ENCODE peak calls at places on chromosomes 3 and 15, in ten cellular contexts. W, E, Q, H, V, L, I, B, S and D are unnamed samples.

GRCh38 chr3:132645058-132645457 is 14.6 kb downstream of the ACAD11 start:
- DNase-seq in B (no peak), L (no peak), W (no peak), H (no peak), V (no peak), I (no peak), S (no peak), Q (no peak), E (no peak), D (no peak)

GRCh38 chr15:98103570-98103969 is 143.1 kb downstream of the ARRDC4 start:
- DNase-seq in V (no peak), H (no peak), W (no peak), L (no peak), I (no peak), E (no peak), S (no peak), Q (no peak), B (no peak), D (no peak)

GRCh38 chr15:71304681-71305080 is 189.4 kb downstream of the THSD4 start:
- DNase-seq in W (no peak), L (no peak), B (no peak), E (no peak), H (no peak), I (no peak), S (no peak), V (no peak), Q (no peak), D (no peak)

GRCh38 chr3:76063019-76063418 is 277.7 kb upstream of the ZNF717 start:
- DNase-seq in B (no peak), E (no peak), L (no peak), W (no peak), Q (no peak), H (no peak), S (peak), I (no peak), V (peak), D (no peak)

GRCh38 chr3:115659253-115659652 is 35.9 kb downstream of the GAP43 start:
- DNase-seq in H (no peak), L (no peak), W (no peak), V (no peak), E (no peak), B (no peak), S (peak), I (no peak), Q (peak), D (no peak)

GRCh38 chr3:111764645-111765091 is 94.4 kb upstream of the PHLDB2 start:
- DNase-seq in L (no peak), E (no peak), W (no peak), V (peak), S (no peak), Q (no peak), H (no peak), I (no peak), B (no peak), D (no peak)

GRCh38 chr3:21524113-21524512 is 226.9 kb downstream of the ZNF385D start:
- DNase-seq in H (no peak), W (no peak), I (no peak), L (no peak), V (no peak), S (no peak), Q (no peak), E (no peak), B (no peak), D (no peak)

GRCh38 chr3:11168881-11169805 is 14.8 kb downstream of the HRH1 start:
- DNase-seq in S (no peak), V (peak), H (no peak), L (no peak), B (peak), W (no peak), Q (no peak), I (no peak), E (no peak), D (no peak)

GRCh38 chr3:197575362-197575761 is 19.6 kb upstream of the BDH1 start:
- DNase-seq in B (no peak), W (no peak), S (no peak), Q (no peak), L (no peak), V (no peak), E (no peak), I (no peak), H (no peak), D (no peak)

GRCh38 chr15:62940755-62941361 is 101.7 kb upstream of the TPM1 start:
- DNase-seq in B (peak), E (no peak), H (no peak), V (peak), Q (peak), I (peak), W (no peak), S (peak), L (no peak), D (no peak)

GRCh38 chr15:64915518-64916227 is 4.0 kb downstream of the ANKDD1A start:
- DNase-seq in L (no peak), Q (no peak), B (peak), V (no peak), E (no peak), H (no peak), S (no peak), I (no peak), W (no peak), D (no peak)

GRCh38 chr15:23497710-23498111 is 50.7 kb upstream of the GOLGA6L2 start:
- DNase-seq in W (no peak), B (peak), L (peak), H (peak), V (peak), S (peak), I (no peak), E (no peak), Q (peak), D (no peak)

GRCh38 chr3:119323401-119324107 is 29.4 kb downstream of the ARHGAP31 start:
- DNase-seq in E (no peak), S (no peak), L (peak), H (peak), I (no peak), Q (peak), V (peak), B (peak), W (no peak), D (peak)